ENCODE peak calls at places on chromosomes 3 and 15, in seven cellular contexts. N is heart left ventricle, S is breast epithelium, L is transverse colon, T is testis, X is uterus, B is stomach. Q is an unnamed sample. For H3K27me3 and H3K36me3, the result is how much of the 10 kb centered on the place peaks cover.

GRCh38 chr15:66841953-66842681 is 140.1 kb downstream of the SMAD6 start:
- DNase-seq in L (peak), T (peak), X (peak), N (peak), S (peak), B (peak), Q (no peak)

GRCh38 chr3:140628606-140629005 is 49.3 kb upstream of the TRIM42 start:
- DNase-seq in N (no peak), X (no peak), T (no peak), L (no peak), S (no peak), B (no peak), Q (no peak)

GRCh38 chr3:13022348-13023250 is 50.6 kb downstream of the IQSEC1 start:
- DNase-seq in T (peak), L (no peak), X (peak), B (peak), S (no peak), N (peak), Q (no peak)

GRCh38 chr3:123344941-123345594 is 103.8 kb downstream of the ADCY5 start:
- DNase-seq in T (no peak), L (no peak), B (no peak), N (peak), S (peak), X (no peak), Q (no peak)

GRCh38 chr15:31297880-31298456 is 28.7 kb upstream of the KLF13 start:
- DNase-seq in S (peak), L (peak), B (peak), X (no peak), T (peak), N (peak), Q (peak)

GRCh38 chr15:73927003-73927475 is 777 bp downstream of the LOXL1 start:
- DNase-seq in X (peak), N (peak), L (peak), T (peak), B (peak), S (peak), Q (no peak)

GRCh38 chr3:122921791-122922651 is 105.5 kb downstream of the SEMA5B start:
- DNase-seq in L (no peak), N (no peak), S (no peak), B (no peak), T (peak), X (no peak), Q (no peak)

GRCh38 chr15:77546050-77546501 is 86.6 kb downstream of the LINGO1 start:
- DNase-seq in T (peak), S (no peak), L (no peak), B (peak), X (no peak), N (no peak), Q (no peak)

GRCh38 chr3:27570421-27571106 is 86.4 kb upstream of the SLC4A7 start:
- DNase-seq in X (no peak), B (no peak), T (peak), N (peak), S (no peak), L (no peak), Q (no peak)

GRCh38 chr15:78455749-78456148 is 17.7 kb downstream of the IREB2 start:
- DNase-seq in N (peak), L (no peak), T (no peak), X (no peak), S (no peak), B (no peak), Q (no peak)

GRCh38 chr3:49998326-49998725 is 58.4 kb downstream of the RBM6 start:
- DNase-seq in N (no peak), T (no peak), L (no peak), X (no peak), S (no peak), B (no peak), Q (no peak)

GRCh38 chr3:76436895-76437294 is 603.0 kb upstream of the ROBO2 start:
- DNase-seq in N (no peak), L (no peak), T (no peak), S (no peak), X (no peak), B (no peak), Q (no peak)

GRCh38 chr3:194570898-194571297 is 62.3 kb downstream of the TMEM44 start:
- DNase-seq in N (no peak), L (no peak), B (no peak), T (no peak), S (no peak), X (no peak), Q (no peak)

GRCh38 chr3:33167716-33168339 is 50.8 kb downstream of the SUSD5 start:
- DNase-seq in B (no peak), N (no peak), S (no peak), L (no peak), T (no peak), X (no peak), Q (no peak)

GRCh38 chr3:181292984-181293383 is 303.4 kb upstream of the DNAJC19 start:
- DNase-seq in B (no peak), L (no peak), X (no peak), N (no peak), S (no peak), T (no peak), Q (no peak)

GRCh38 chr15:72062319-72062718 is 55.6 kb downstream of the MYO9A start:
- DNase-seq in N (no peak), S (no peak), X (no peak), L (no peak), T (no peak), B (no peak), Q (no peak)

GRCh38 chr15:90660195-90660995 is 56.8 kb upstream of the BLM start:
- DNase-seq in S (peak), L (peak), T (peak), X (peak), N (peak), B (peak), Q (peak)

GRCh38 chr15:90664650-90665287 is 52.4 kb upstream of the BLM start:
- DNase-seq in X (peak), B (no peak), N (peak), L (peak), S (no peak), T (peak), Q (no peak)

GRCh38 chr15:90667063-90667754 is 49.9 kb upstream of the BLM start:
- DNase-seq in T (no peak), X (no peak), B (no peak), L (no peak), N (no peak), S (no peak), Q (no peak)

GRCh38 chr15:90666135-90666909 is 50.8 kb upstream of the BLM start:
- DNase-seq in T (no peak), X (no peak), N (no peak), L (no peak), S (no peak), B (no peak), Q (no peak)

DNA sequence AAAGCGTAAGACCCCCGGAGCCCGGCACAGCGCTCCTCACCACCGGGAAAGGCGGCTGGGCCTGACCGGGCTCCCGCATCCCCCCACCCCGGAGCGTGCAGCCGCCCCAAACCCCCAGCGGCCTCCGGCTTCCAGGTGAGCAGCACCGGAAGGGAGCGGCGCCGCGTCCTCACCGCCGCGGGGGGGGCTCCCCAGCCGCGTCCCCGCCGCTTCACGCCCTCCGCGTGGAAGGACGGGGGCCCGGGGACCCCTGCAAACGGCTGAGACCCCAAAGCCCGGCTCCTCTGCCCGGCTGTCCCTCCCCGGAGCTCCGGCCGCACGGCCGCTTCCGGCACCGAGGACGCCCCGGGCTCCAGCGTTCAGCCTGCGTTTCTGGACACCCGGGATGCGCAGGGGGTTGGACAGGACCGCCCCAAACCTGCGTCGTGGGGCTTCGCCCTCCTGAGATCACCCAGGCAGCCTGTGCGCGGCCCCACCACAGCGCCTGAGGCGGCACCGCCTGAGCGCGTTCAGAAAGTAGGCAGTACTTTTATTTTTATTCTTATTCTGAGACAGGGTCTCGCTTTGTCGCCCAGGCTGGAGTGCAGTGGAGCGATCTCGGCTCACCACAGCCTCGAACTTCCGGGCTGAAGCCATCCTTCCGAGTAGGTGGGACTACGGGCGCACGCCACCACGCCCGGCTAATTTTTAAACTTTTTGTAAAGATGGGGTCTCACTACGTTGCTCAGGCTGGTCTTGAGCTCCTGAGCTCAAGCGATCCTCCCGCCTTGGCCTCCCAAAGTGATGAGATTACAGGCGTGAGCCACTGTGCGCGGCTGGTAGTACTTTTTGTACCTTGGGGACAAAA is 51.6 kb upstream of the BLM start:
- DNase-seq in N (peak), S (peak), L (peak), T (peak), B (peak), X (peak), Q (no peak)
- H3K27me3 ChIP-seq in N (under half), S (under half), L (under half), T (under half), B (under half), X (under half), Q (under half)

GRCh38 chr15:51971353-51972133 is at the start of gene LEO1:
- DNase-seq in S (peak), T (peak), N (peak), X (peak), L (peak), B (peak), Q (no peak)
- TF ChIP-seq POLR2A in S (peak), T (no peak), N (peak), X (peak), L (peak), B (no peak), Q (no peak)

GRCh38 chr3:125366132-125366531 is 9.0 kb downstream of the ZNF148 start:
- DNase-seq in L (no peak), N (no peak), T (no peak), X (no peak), B (no peak), S (no peak), Q (no peak)
- H3K36me3 ChIP-seq in L (under half), N (under half), T (under half), X (under half), B (under half), S (under half), Q (under half)

DNA sequence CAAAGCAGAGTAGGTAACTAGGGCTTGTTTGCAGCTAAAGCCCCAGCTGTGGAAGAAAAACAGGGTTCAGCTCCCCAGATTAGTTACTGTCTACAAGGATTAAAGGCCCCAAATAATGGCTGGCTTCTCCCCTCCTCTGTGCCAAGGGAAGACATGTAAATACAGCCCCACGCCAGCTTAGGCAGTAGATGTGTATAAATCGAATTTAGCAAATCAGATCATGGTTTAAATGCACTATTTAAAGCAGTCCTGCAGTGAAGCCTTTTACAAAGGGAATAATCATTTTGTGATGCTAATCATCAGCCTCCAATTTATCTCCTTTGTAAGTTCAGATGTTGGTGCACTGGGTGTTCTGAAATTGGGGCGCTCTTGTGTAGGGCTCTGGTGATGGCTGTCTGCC is 46.7 kb upstream of the POLG start:
- DNase-seq in S (no peak), T (no peak), B (no peak), X (no peak), N (no peak), L (no peak), Q (no peak)
- H3K27me3 ChIP-seq in S (under half), T (under half), B (half or more), X (under half), N (under half), L (half or more), Q (under half)

GRCh38 chr3:99544819-99545281 is 93.5 kb upstream of the COL8A1 start:
- DNase-seq in N (peak), S (no peak), L (peak), X (peak), T (peak), B (peak), Q (no peak)
- TF ChIP-seq POLR2A in N (no peak), S (no peak), L (no peak), X (no peak), T (no peak), B (no peak), Q (no peak)

DNA sequence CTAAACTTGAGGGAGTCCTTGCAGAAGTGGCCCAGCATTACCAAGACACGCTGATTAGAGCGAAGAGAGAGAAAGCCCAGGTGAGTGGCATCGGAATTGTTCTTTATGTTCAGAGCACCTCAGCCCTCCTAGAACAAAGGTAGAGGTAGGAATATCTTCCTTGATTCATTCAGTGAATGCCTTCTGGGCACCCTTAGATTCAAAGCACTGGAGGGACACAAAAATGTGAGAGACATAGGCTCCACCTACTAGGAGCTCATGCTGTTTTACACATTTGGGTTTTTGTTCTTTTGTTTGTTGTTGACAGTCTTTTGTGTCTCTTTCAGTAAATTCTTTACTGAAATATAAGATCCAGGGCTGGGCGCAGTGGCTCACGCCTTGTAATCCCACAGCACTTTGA is 68.2 kb downstream of the IQGAP1 start:
- DNase-seq in X (no peak), L (no peak), S (no peak), N (no peak), B (no peak), T (no peak), Q (no peak)
- H3K36me3 ChIP-seq in X (under half), L (half or more), S (under half), N (half or more), B (half or more), T (under half), Q (under half)

GRCh38 chr15:101327147-101327740 is 32.2 kb upstream of the SNRPA1 start:
- DNase-seq in N (no peak), T (no peak), L (no peak), S (no peak), B (no peak), X (no peak), Q (no peak)
- H3K27me3 ChIP-seq in N (under half), T (under half), L (under half), S (under half), B (under half), X (under half), Q (under half)

DNA sequence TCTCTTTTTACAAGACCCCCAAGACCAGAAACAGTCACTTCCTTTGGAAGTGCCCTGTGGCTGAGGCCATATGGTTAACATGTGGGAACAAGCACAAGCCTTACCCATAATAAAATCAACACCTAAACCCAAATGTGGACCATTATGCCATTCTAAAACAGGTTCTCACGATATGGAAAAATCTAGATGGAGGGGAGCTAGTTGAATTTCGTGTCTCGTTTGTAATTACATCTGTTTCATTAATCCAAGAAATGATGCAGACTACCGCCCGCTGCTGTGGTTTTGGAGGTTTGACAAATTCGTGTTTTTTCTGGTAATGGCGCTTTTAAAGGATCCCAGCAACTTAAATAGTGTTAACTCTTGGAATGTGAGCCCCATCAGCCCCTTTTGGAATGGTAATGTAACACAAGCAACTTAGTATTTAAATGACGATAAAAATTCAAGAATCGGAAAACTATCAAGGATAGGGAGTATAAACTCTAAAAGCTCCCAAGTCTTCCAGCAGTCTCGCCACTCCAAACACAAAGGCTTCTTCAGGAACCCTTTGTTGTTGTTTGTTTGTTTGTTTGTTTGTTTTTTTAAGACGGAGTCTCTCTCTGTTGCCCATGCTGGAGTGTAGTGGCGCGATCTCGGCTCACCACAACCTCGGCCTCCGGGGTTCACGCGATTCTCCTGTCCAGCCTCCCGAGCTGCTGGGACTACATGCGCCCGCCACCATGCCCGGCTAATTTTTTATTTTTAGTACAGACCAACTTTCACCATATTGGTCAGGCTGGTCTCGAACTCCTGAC is 1.1 kb downstream of the CNBP start:
- DNase-seq in N (no peak), S (no peak), B (no peak), T (no peak), X (no peak), L (peak), Q (no peak)
- TF ChIP-seq POLR2A in N (no peak), S (no peak), B (no peak), T (no peak), X (no peak), L (no peak), Q (no peak)

Q was measured in vagina.